ENCODE peak calls at places on chromosomes 6 and 20, in five cellular contexts. One of them, this sample, is unnamed.

GRCh38 chr6:44431118-44431725 is 43.7 kb downstream of the CDC5L start:
- DNase-seq in GM13977: peak
- DNase-seq in fibroblast of lung: peak
- DNase-seq in cardiac fibroblast: peak
- DNase-seq in amygdala: no peak
- DNase-seq in this sample: peak

GRCh38 chr6:35321091-35321490 is 21.3 kb upstream of the PPARD start:
- DNase-seq in GM13977: no peak
- DNase-seq in fibroblast of lung: no peak
- DNase-seq in cardiac fibroblast: no peak
- DNase-seq in amygdala: no peak
- DNase-seq in this sample: no peak

GRCh38 chr6:98581725-98582124 is 252.6 kb upstream of the POU3F2 start:
- DNase-seq in GM13977: no peak
- DNase-seq in fibroblast of lung: no peak
- DNase-seq in cardiac fibroblast: no peak
- DNase-seq in amygdala: no peak
- DNase-seq in this sample: no peak

GRCh38 chr6:165422192-165422591 is 112.8 kb upstream of the C6orf118 start:
- DNase-seq in GM13977: no peak
- DNase-seq in fibroblast of lung: no peak
- DNase-seq in cardiac fibroblast: no peak
- DNase-seq in amygdala: no peak
- DNase-seq in this sample: no peak

GRCh38 chr6:162014069-162014811 is 713.3 kb downstream of the PRKN start:
- DNase-seq in GM13977: no peak
- DNase-seq in fibroblast of lung: no peak
- DNase-seq in cardiac fibroblast: no peak
- DNase-seq in amygdala: no peak
- DNase-seq in this sample: no peak

GRCh38 chr6:36623547-36624459 is 29.6 kb downstream of the SRSF3 start:
- DNase-seq in GM13977: peak
- DNase-seq in fibroblast of lung: peak
- DNase-seq in cardiac fibroblast: peak
- DNase-seq in amygdala: no peak
- DNase-seq in this sample: peak

GRCh38 chr20:16821211-16822089 is 73.3 kb downstream of the OTOR start:
- DNase-seq in GM13977: peak
- DNase-seq in fibroblast of lung: peak
- DNase-seq in cardiac fibroblast: peak
- DNase-seq in amygdala: no peak
- DNase-seq in this sample: peak

GRCh38 chr6:125913864-125914351 is 42.7 kb upstream of the HINT3 start:
- DNase-seq in GM13977: no peak
- DNase-seq in fibroblast of lung: peak
- DNase-seq in cardiac fibroblast: peak
- DNase-seq in amygdala: no peak
- DNase-seq in this sample: no peak

GRCh38 chr20:41480054-41480770 is 113.6 kb upstream of the EMILIN3 start:
- DNase-seq in GM13977: no peak
- DNase-seq in fibroblast of lung: no peak
- DNase-seq in cardiac fibroblast: peak
- DNase-seq in amygdala: no peak
- DNase-seq in this sample: no peak

GRCh38 chr6:24980507-24981384 is 45.0 kb upstream of the RIPOR2 start:
- DNase-seq in GM13977: no peak
- DNase-seq in fibroblast of lung: no peak
- DNase-seq in cardiac fibroblast: peak
- DNase-seq in amygdala: no peak
- DNase-seq in this sample: peak

GRCh38 chr6:18263561-18264337 is 581 bp downstream of the DEK start:
- DNase-seq in GM13977: peak
- DNase-seq in fibroblast of lung: peak
- DNase-seq in cardiac fibroblast: peak
- DNase-seq in amygdala: no peak
- DNase-seq in this sample: peak

GRCh38 chr6:117483004-117483644 is 650 bp downstream of the DCBLD1 start:
- DNase-seq in GM13977: peak
- DNase-seq in fibroblast of lung: peak
- DNase-seq in cardiac fibroblast: peak
- DNase-seq in amygdala: no peak
- DNase-seq in this sample: peak

GRCh38 chr6:25369450-25370086 is 90.4 kb downstream of the CARMIL1 start:
- DNase-seq in GM13977: no peak
- DNase-seq in fibroblast of lung: peak
- DNase-seq in cardiac fibroblast: peak
- DNase-seq in amygdala: no peak
- DNase-seq in this sample: no peak

GRCh38 chr6:12896208-12896733 is 179.7 kb downstream of the PHACTR1 start:
- DNase-seq in GM13977: no peak
- DNase-seq in fibroblast of lung: no peak
- DNase-seq in cardiac fibroblast: no peak
- DNase-seq in amygdala: no peak
- DNase-seq in this sample: no peak

GRCh38 chr6:142279350-142280180 is 22.2 kb upstream of the ADGRG6 start:
- DNase-seq in GM13977: no peak
- DNase-seq in fibroblast of lung: peak
- DNase-seq in cardiac fibroblast: peak
- DNase-seq in amygdala: no peak
- DNase-seq in this sample: no peak

GRCh38 chr6:100456881-100457220 is 7.9 kb downstream of the SIM1 start:
- DNase-seq in GM13977: no peak
- DNase-seq in fibroblast of lung: no peak
- DNase-seq in cardiac fibroblast: no peak
- DNase-seq in amygdala: no peak
- DNase-seq in this sample: no peak

GRCh38 chr6:108589244-108589730 is 28.6 kb downstream of the FOXO3 start:
- DNase-seq in GM13977: no peak
- DNase-seq in fibroblast of lung: peak
- DNase-seq in cardiac fibroblast: peak
- DNase-seq in amygdala: peak
- DNase-seq in this sample: peak

GRCh38 chr6:14707971-14708465 is 537.9 kb upstream of the JARID2 start:
- DNase-seq in GM13977: no peak
- DNase-seq in fibroblast of lung: no peak
- DNase-seq in cardiac fibroblast: no peak
- DNase-seq in amygdala: no peak
- DNase-seq in this sample: no peak

GRCh38 chr6:31579119-31579505 is 3.1 kb downstream of the LTB start:
- DNase-seq in GM13977: no peak
- DNase-seq in fibroblast of lung: no peak
- DNase-seq in cardiac fibroblast: no peak
- DNase-seq in amygdala: no peak
- DNase-seq in this sample: no peak

GRCh38 chr6:55758156-55758942 is 117.0 kb downstream of the BMP5 start:
- DNase-seq in GM13977: no peak
- DNase-seq in fibroblast of lung: peak
- DNase-seq in cardiac fibroblast: peak
- DNase-seq in amygdala: no peak
- DNase-seq in this sample: no peak

GRCh38 chr6:156703719-156704118 is 73.5 kb upstream of the ARID1B start:
- DNase-seq in GM13977: no peak
- DNase-seq in fibroblast of lung: peak
- DNase-seq in cardiac fibroblast: peak
- DNase-seq in amygdala: no peak
- DNase-seq in this sample: no peak

GRCh38 chr6:107870379-107870778 is 46.3 kb upstream of the SCML4 start:
- DNase-seq in GM13977: no peak
- DNase-seq in fibroblast of lung: peak
- DNase-seq in cardiac fibroblast: no peak
- DNase-seq in amygdala: no peak
- DNase-seq in this sample: no peak

GRCh38 chr6:51477912-51478311 is 609.5 kb downstream of the PKHD1 start:
- DNase-seq in GM13977: no peak
- DNase-seq in fibroblast of lung: no peak
- DNase-seq in cardiac fibroblast: no peak
- DNase-seq in amygdala: no peak
- DNase-seq in this sample: no peak

GRCh38 chr6:42387336-42387735 is 64.4 kb downstream of the TRERF1 start:
- DNase-seq in GM13977: no peak
- DNase-seq in fibroblast of lung: no peak
- DNase-seq in cardiac fibroblast: no peak
- DNase-seq in amygdala: no peak
- DNase-seq in this sample: no peak

GRCh38 chr6:35427851-35428321 is 24.3 kb upstream of the FANCE start:
- DNase-seq in GM13977: no peak
- DNase-seq in fibroblast of lung: peak
- DNase-seq in cardiac fibroblast: peak
- DNase-seq in amygdala: no peak
- DNase-seq in this sample: no peak

GRCh38 chr6:149190228-149190831 is 127.2 kb upstream of the TAB2 start:
- DNase-seq in GM13977: no peak
- DNase-seq in fibroblast of lung: peak
- DNase-seq in cardiac fibroblast: peak
- DNase-seq in amygdala: no peak
- DNase-seq in this sample: no peak

GRCh38 chr6:6293317-6293716 is 27.1 kb downstream of the F13A1 start:
- DNase-seq in GM13977: no peak
- DNase-seq in fibroblast of lung: no peak
- DNase-seq in cardiac fibroblast: no peak
- DNase-seq in amygdala: no peak
- DNase-seq in this sample: no peak

GRCh38 chr20:23419657-23419994 is 1.7 kb downstream of the NAPB start:
- DNase-seq in GM13977: no peak
- DNase-seq in fibroblast of lung: no peak
- DNase-seq in cardiac fibroblast: no peak
- DNase-seq in amygdala: no peak
- DNase-seq in this sample: no peak

GRCh38 chr20:24648481-24648880 is 179.1 kb downstream of the SYNDIG1 start:
- DNase-seq in GM13977: no peak
- DNase-seq in fibroblast of lung: peak
- DNase-seq in cardiac fibroblast: peak
- DNase-seq in amygdala: no peak
- DNase-seq in this sample: no peak

GRCh38 chr20:62025394-62025793 is 40.3 kb downstream of the TAF4 start:
- DNase-seq in GM13977: no peak
- DNase-seq in fibroblast of lung: no peak
- DNase-seq in cardiac fibroblast: no peak
- DNase-seq in amygdala: no peak
- DNase-seq in this sample: no peak

GRCh38 chr6:37809144-37809543 is 10.4 kb upstream of the ZFAND3 start:
- DNase-seq in GM13977: no peak
- DNase-seq in fibroblast of lung: peak
- DNase-seq in cardiac fibroblast: peak
- DNase-seq in amygdala: no peak
- DNase-seq in this sample: no peak

GRCh38 chr20:380763-381580 is 412 bp downstream of the TRIB3 start:
- DNase-seq in GM13977: peak
- DNase-seq in fibroblast of lung: peak
- DNase-seq in cardiac fibroblast: peak
- DNase-seq in amygdala: no peak
- DNase-seq in this sample: peak

GRCh38 chr6:119829006-119829405 is 479.4 kb upstream of the MAN1A1 start:
- DNase-seq in GM13977: no peak
- DNase-seq in fibroblast of lung: no peak
- DNase-seq in cardiac fibroblast: no peak
- DNase-seq in amygdala: no peak
- DNase-seq in this sample: no peak

GRCh38 chr6:81465859-81466258 is 286.6 kb downstream of the TENT5A start:
- DNase-seq in GM13977: no peak
- DNase-seq in fibroblast of lung: peak
- DNase-seq in cardiac fibroblast: peak
- DNase-seq in amygdala: no peak
- DNase-seq in this sample: peak

GRCh38 chr6:12051861-12052368 is 39.8 kb downstream of the HIVEP1 start:
- DNase-seq in GM13977: peak
- DNase-seq in fibroblast of lung: peak
- DNase-seq in cardiac fibroblast: no peak
- DNase-seq in amygdala: no peak
- DNase-seq in this sample: no peak

GRCh38 chr6:116111552-116112528 is 11.2 kb downstream of the NT5DC1 start:
- DNase-seq in GM13977: no peak
- DNase-seq in fibroblast of lung: peak
- DNase-seq in cardiac fibroblast: peak
- DNase-seq in amygdala: no peak
- DNase-seq in this sample: no peak

GRCh38 chr6:43942616-43943015 is 172.6 kb downstream of the VEGFA start:
- DNase-seq in GM13977: no peak
- DNase-seq in fibroblast of lung: no peak
- DNase-seq in cardiac fibroblast: no peak
- DNase-seq in amygdala: no peak
- DNase-seq in this sample: no peak

GRCh38 chr6:159959976-159960384 is 8.9 kb upstream of the IGF2R start:
- DNase-seq in GM13977: no peak
- DNase-seq in fibroblast of lung: peak
- DNase-seq in cardiac fibroblast: peak
- DNase-seq in amygdala: no peak
- DNase-seq in this sample: no peak

This sample was measured in COR-L47.